ENCODE peak calls at places on chromosomes 12 and 14, in seven cellular contexts. One of them, this sample, is unnamed.

GRCh38 chr12:40559865-40560264 is 132.4 kb upstream of the CNTN1 start:
- DNase-seq in A549: no peak
- DNase-seq in body of pancreas: no peak
- DNase-seq in esophagus squamous epithelium: no peak
- DNase-seq in prostate gland: no peak
- DNase-seq in heart left ventricle: no peak
- DNase-seq in stomach: no peak
- DNase-seq in this sample: no peak

GRCh38 chr12:67650127-67650495 is 1.6 kb downstream of the DYRK2 start:
- DNase-seq in heart left ventricle: peak; percentile 65
- DNase-seq in prostate gland: peak; percentile 46
- DNase-seq in stomach: no peak
- DNase-seq in esophagus squamous epithelium: no peak
- DNase-seq in A549: no peak
- DNase-seq in body of pancreas: peak; percentile 40
- DNase-seq in this sample: no peak

GRCh38 chr14:37597538-37598084 is 2.2 kb downstream of the TTC6 start:
- DNase-seq in esophagus squamous epithelium: no peak
- DNase-seq in prostate gland: no peak
- DNase-seq in heart left ventricle: no peak
- DNase-seq in A549: peak; percentile 45
- DNase-seq in body of pancreas: peak; percentile 29
- DNase-seq in stomach: peak; percentile 69
- DNase-seq in this sample: peak; percentile 75

GRCh38 chr14:64298773-64299172 is 4.6 kb upstream of the ESR2 start:
- DNase-seq in A549: peak; percentile 19
- DNase-seq in prostate gland: no peak
- DNase-seq in body of pancreas: no peak
- DNase-seq in esophagus squamous epithelium: no peak
- DNase-seq in heart left ventricle: no peak
- DNase-seq in stomach: no peak
- DNase-seq in this sample: no peak

GRCh38 chr14:63249112-63249511 is 44.9 kb downstream of the RHOJ start:
- DNase-seq in heart left ventricle: no peak
- DNase-seq in body of pancreas: no peak
- DNase-seq in A549: no peak
- DNase-seq in stomach: no peak
- DNase-seq in esophagus squamous epithelium: no peak
- DNase-seq in prostate gland: no peak
- DNase-seq in this sample: no peak

GRCh38 chr14:106844608-106845285 is 1318.4 kb downstream of the TMEM121 start:
- DNase-seq in stomach: peak; percentile 64
- DNase-seq in A549: peak; percentile 58
- DNase-seq in body of pancreas: peak; percentile 62
- DNase-seq in esophagus squamous epithelium: no peak
- DNase-seq in heart left ventricle: peak; percentile 76
- DNase-seq in prostate gland: peak; percentile 46
- DNase-seq in this sample: peak; percentile 35

GRCh38 chr14:103543721-103544626 is 15.0 kb downstream of the TRMT61A start:
- DNase-seq in heart left ventricle: peak; percentile 66
- DNase-seq in A549: no peak
- DNase-seq in body of pancreas: no peak
- DNase-seq in esophagus squamous epithelium: no peak
- DNase-seq in stomach: no peak
- DNase-seq in prostate gland: no peak
- DNase-seq in this sample: no peak

GRCh38 chr12:76942276-76942675 is 63.5 kb upstream of the CSRP2 start:
- DNase-seq in stomach: no peak
- DNase-seq in heart left ventricle: no peak
- DNase-seq in prostate gland: no peak
- DNase-seq in A549: no peak
- DNase-seq in body of pancreas: no peak
- DNase-seq in esophagus squamous epithelium: no peak
- DNase-seq in this sample: no peak

GRCh38 chr12:64252708-64253107 is 30.6 kb upstream of the KICS2 start:
- DNase-seq in heart left ventricle: no peak
- DNase-seq in esophagus squamous epithelium: no peak
- DNase-seq in stomach: no peak
- DNase-seq in body of pancreas: no peak
- DNase-seq in A549: no peak
- DNase-seq in prostate gland: no peak
- DNase-seq in this sample: no peak

GRCh38 chr12:46892034-46892705 is 66.4 kb upstream of the SLC38A4 start:
- DNase-seq in A549: no peak
- DNase-seq in prostate gland: no peak
- DNase-seq in esophagus squamous epithelium: no peak
- DNase-seq in body of pancreas: no peak
- DNase-seq in stomach: no peak
- DNase-seq in heart left ventricle: no peak
- DNase-seq in this sample: no peak

GRCh38 chr14:22613091-22613695 is 15.1 kb downstream of the ABHD4 start:
- DNase-seq in A549: no peak
- DNase-seq in prostate gland: no peak
- DNase-seq in esophagus squamous epithelium: no peak
- DNase-seq in heart left ventricle: no peak
- DNase-seq in body of pancreas: no peak
- DNase-seq in stomach: no peak
- DNase-seq in this sample: no peak

GRCh38 chr12:9741726-9742125 is 8.8 kb upstream of the CLECL1 start:
- DNase-seq in prostate gland: no peak
- DNase-seq in esophagus squamous epithelium: no peak
- DNase-seq in body of pancreas: no peak
- DNase-seq in stomach: peak; percentile 43
- DNase-seq in A549: no peak
- DNase-seq in heart left ventricle: no peak
- DNase-seq in this sample: no peak

DNA sequence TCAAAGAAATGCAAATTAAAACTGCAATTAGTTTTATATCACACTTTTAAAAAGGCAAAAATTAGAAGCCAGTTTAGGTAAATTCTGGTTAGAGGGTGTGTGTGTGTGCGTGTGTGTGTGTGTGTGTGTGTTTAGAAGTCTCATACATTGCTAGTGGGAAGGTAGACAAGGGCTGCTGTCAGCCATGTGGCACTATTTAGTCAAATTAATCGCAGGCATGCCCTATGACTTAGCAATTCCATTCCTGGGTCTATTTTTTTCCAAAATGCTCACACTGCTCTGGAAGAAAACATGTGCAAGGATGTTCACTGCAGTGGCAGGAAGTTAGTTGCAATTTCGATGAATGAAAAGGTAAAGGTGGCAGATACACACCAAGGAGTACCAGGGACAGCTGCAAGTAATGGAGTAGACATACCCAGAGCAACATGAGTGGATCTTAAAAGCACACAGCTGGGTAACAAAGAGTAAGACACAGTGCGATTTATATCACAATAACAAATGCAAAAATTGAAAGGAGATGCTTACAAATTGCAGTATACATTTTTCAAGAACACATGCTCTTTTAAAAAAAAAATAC is 11.6 kb downstream of the CAPZA3 start:
- DNase-seq in heart left ventricle: no peak
- DNase-seq in body of pancreas: no peak
- DNase-seq in prostate gland: no peak
- DNase-seq in esophagus squamous epithelium: no peak
- DNase-seq in stomach: no peak
- DNase-seq in A549: no peak
- DNase-seq in this sample: no peak
- H3K4me1 ChIP-seq in heart left ventricle: peaks cover 20% of the 10 kb centered on the region
- H3K4me1 ChIP-seq in body of pancreas: no peaks in the 10 kb centered on the region
- H3K4me1 ChIP-seq in prostate gland: no peaks in the 10 kb centered on the region
- H3K4me1 ChIP-seq in esophagus squamous epithelium: no peaks in the 10 kb centered on the region
- H3K4me1 ChIP-seq in stomach: peaks cover 31% of the 10 kb centered on the region
- H3K4me1 ChIP-seq in A549: no peaks in the 10 kb centered on the region
- H3K4me1 ChIP-seq in this sample: no peaks in the 10 kb centered on the region

GRCh38 chr12:127809236-127809635 is 457.7 kb upstream of the TMEM132C start:
- DNase-seq in esophagus squamous epithelium: no peak
- DNase-seq in prostate gland: no peak
- DNase-seq in A549: peak; percentile 23
- DNase-seq in stomach: no peak
- DNase-seq in heart left ventricle: no peak
- DNase-seq in body of pancreas: peak; percentile 12
- DNase-seq in this sample: no peak

GRCh38 chr12:127810026-127810425 is 456.9 kb upstream of the TMEM132C start:
- DNase-seq in prostate gland: no peak
- DNase-seq in esophagus squamous epithelium: no peak
- DNase-seq in A549: no peak
- DNase-seq in heart left ventricle: no peak
- DNase-seq in body of pancreas: no peak
- DNase-seq in stomach: no peak
- DNase-seq in this sample: no peak

GRCh38 chr12:127813147-127813546 is 453.8 kb upstream of the TMEM132C start:
- DNase-seq in esophagus squamous epithelium: no peak
- DNase-seq in stomach: no peak
- DNase-seq in prostate gland: no peak
- DNase-seq in body of pancreas: no peak
- DNase-seq in A549: no peak
- DNase-seq in heart left ventricle: no peak
- DNase-seq in this sample: no peak

DNA sequence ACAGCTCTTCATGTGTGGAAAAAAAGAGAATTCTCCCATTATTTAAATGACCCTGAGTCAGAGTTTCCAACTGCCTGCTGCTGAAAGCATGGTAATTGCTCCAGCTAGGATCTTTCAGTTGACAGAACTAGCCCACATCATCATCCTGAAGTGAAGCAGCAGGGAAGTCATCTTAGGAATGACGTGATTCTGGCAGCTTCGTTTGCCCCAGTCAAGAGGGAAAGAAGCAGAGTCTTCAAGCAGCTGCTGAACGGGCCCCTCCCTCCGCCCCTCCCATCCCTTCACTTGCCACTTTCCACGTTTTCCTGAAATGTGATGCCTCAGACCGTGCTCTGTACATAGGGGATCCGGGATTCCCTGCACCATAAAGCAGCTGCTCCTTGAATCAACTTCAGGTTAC is 455.0 kb upstream of the TMEM132C start:
- DNase-seq in heart left ventricle: peak; percentile 64
- DNase-seq in A549: no peak
- DNase-seq in stomach: no peak
- DNase-seq in prostate gland: no peak
- DNase-seq in esophagus squamous epithelium: no peak
- DNase-seq in body of pancreas: no peak
- DNase-seq in this sample: no peak
- H3K27ac ChIP-seq in heart left ventricle: no peak overlapping the region
- H3K27ac ChIP-seq in A549: no peak overlapping the region
- H3K27ac ChIP-seq in stomach: no peak overlapping the region
- H3K27ac ChIP-seq in prostate gland: no peak overlapping the region
- H3K27ac ChIP-seq in esophagus squamous epithelium: no peak overlapping the region
- H3K27ac ChIP-seq in body of pancreas: no peak overlapping the region
- H3K27ac ChIP-seq in this sample: no peak overlapping the region

GRCh38 chr12:116277393-116278258 is at the start of gene MED13L:
- DNase-seq in prostate gland: peak; percentile 87
- DNase-seq in heart left ventricle: peak; percentile 93
- DNase-seq in body of pancreas: peak; percentile 90
- DNase-seq in stomach: peak; percentile 91
- DNase-seq in esophagus squamous epithelium: peak; percentile 52
- DNase-seq in A549: peak; percentile 91
- DNase-seq in this sample: peak; percentile 88
- TF ChIP-seq POLR2A in prostate gland: peak; percentile 31
- TF ChIP-seq POLR2A in heart left ventricle: peak; percentile 38
- TF ChIP-seq POLR2A in body of pancreas: peak; percentile 39
- TF ChIP-seq POLR2A in stomach: no peak
- TF ChIP-seq POLR2A in esophagus squamous epithelium: no peak
- TF ChIP-seq POLR2A in A549: peak; percentile 56
- TF ChIP-seq POLR2A in this sample: no peak

DNA sequence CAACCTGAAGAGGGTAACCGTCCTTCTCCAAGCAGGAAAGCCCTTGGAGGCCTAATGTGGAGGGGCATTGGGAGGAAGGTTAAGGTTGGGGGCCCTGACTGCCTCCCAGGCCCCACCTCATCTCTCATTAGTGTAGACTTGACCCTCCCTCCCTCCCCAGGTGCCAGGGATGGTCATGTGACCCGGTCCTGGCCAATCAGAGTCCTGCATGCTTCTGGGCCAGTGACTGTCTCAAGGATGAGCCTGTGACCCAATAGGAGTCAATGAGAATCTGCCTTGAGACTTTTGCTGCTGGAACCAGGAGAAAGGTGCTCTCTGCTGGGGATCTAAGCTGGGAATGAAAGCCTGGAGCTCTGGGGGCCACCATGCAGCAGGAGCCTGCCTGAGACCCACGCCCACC is 70.8 kb downstream of the NCOR2 start:
- DNase-seq in body of pancreas: no peak
- DNase-seq in esophagus squamous epithelium: no peak
- DNase-seq in A549: peak; percentile 48
- DNase-seq in prostate gland: no peak
- DNase-seq in heart left ventricle: no peak
- DNase-seq in stomach: no peak
- DNase-seq in this sample: no peak
- H3K4me1 ChIP-seq in body of pancreas: peaks cover 57% of the 10 kb centered on the region
- H3K4me1 ChIP-seq in esophagus squamous epithelium: peaks cover 29% of the 10 kb centered on the region
- H3K4me1 ChIP-seq in A549: peaks cover 23% of the 10 kb centered on the region
- H3K4me1 ChIP-seq in prostate gland: peaks cover 28% of the 10 kb centered on the region
- H3K4me1 ChIP-seq in heart left ventricle: peaks cover 86% of the 10 kb centered on the region
- H3K4me1 ChIP-seq in stomach: peaks cover 56% of the 10 kb centered on the region
- H3K4me1 ChIP-seq in this sample: peaks cover 36% of the 10 kb centered on the region

GRCh38 chr14:32206552-32206951 is 3.5 kb upstream of the RNU6-8 start:
- DNase-seq in heart left ventricle: no peak
- DNase-seq in body of pancreas: no peak
- DNase-seq in esophagus squamous epithelium: no peak
- DNase-seq in A549: no peak
- DNase-seq in stomach: no peak
- DNase-seq in prostate gland: no peak
- DNase-seq in this sample: no peak
- H3K27ac ChIP-seq in heart left ventricle: no peak overlapping the region
- H3K27ac ChIP-seq in body of pancreas: no peak overlapping the region
- H3K27ac ChIP-seq in esophagus squamous epithelium: no peak overlapping the region
- H3K27ac ChIP-seq in A549: no peak overlapping the region
- H3K27ac ChIP-seq in stomach: no peak overlapping the region
- H3K27ac ChIP-seq in prostate gland: no peak overlapping the region
- H3K27ac ChIP-seq in this sample: no peak overlapping the region

GRCh38 chr12:132484891-132485441 is 5.0 kb upstream of the FBRSL1 start:
- DNase-seq in heart left ventricle: no peak
- DNase-seq in stomach: no peak
- DNase-seq in prostate gland: no peak
- DNase-seq in A549: no peak
- DNase-seq in esophagus squamous epithelium: no peak
- DNase-seq in body of pancreas: no peak
- DNase-seq in this sample: no peak
- TF ChIP-seq POLR2A in heart left ventricle: no peak
- TF ChIP-seq POLR2A in stomach: no peak
- TF ChIP-seq POLR2A in prostate gland: no peak
- TF ChIP-seq POLR2A in A549: no peak
- TF ChIP-seq POLR2A in esophagus squamous epithelium: no peak
- TF ChIP-seq POLR2A in body of pancreas: no peak
- TF ChIP-seq POLR2A in this sample: no peak

GRCh38 chr12:88562846-88563582 is 17.3 kb downstream of the KITLG start:
- DNase-seq in prostate gland: no peak
- DNase-seq in A549: no peak
- DNase-seq in stomach: no peak
- DNase-seq in esophagus squamous epithelium: no peak
- DNase-seq in body of pancreas: no peak
- DNase-seq in heart left ventricle: no peak
- DNase-seq in this sample: no peak
- H3K4me1 ChIP-seq in prostate gland: no peaks in the 10 kb centered on the region
- H3K4me1 ChIP-seq in A549: peaks cover 18% of the 10 kb centered on the region
- H3K4me1 ChIP-seq in stomach: peaks cover 80% of the 10 kb centered on the region
- H3K4me1 ChIP-seq in esophagus squamous epithelium: no peaks in the 10 kb centered on the region
- H3K4me1 ChIP-seq in body of pancreas: peaks cover 10% of the 10 kb centered on the region
- H3K4me1 ChIP-seq in heart left ventricle: no peaks in the 10 kb centered on the region
- H3K4me1 ChIP-seq in this sample: no peaks in the 10 kb centered on the region

GRCh38 chr14:71181215-71182003 is 274.1 kb downstream of the PCNX1 start:
- DNase-seq in heart left ventricle: no peak
- DNase-seq in prostate gland: no peak
- DNase-seq in body of pancreas: no peak
- DNase-seq in A549: peak; percentile 7
- DNase-seq in stomach: no peak
- DNase-seq in esophagus squamous epithelium: no peak
- DNase-seq in this sample: no peak
- H3K27ac ChIP-seq in heart left ventricle: no peak overlapping the region
- H3K27ac ChIP-seq in prostate gland: no peak overlapping the region
- H3K27ac ChIP-seq in body of pancreas: no peak overlapping the region
- H3K27ac ChIP-seq in A549: no peak overlapping the region
- H3K27ac ChIP-seq in stomach: no peak overlapping the region
- H3K27ac ChIP-seq in esophagus squamous epithelium: no peak overlapping the region
- H3K27ac ChIP-seq in this sample: no peak overlapping the region

GRCh38 chr12:6461401-6462233 is 8.9 kb downstream of the VAMP1 start:
- DNase-seq in A549: no peak
- DNase-seq in body of pancreas: no peak
- DNase-seq in heart left ventricle: peak; percentile 68
- DNase-seq in esophagus squamous epithelium: peak; percentile 65
- DNase-seq in stomach: peak; percentile 62
- DNase-seq in prostate gland: peak; percentile 24
- DNase-seq in this sample: peak; percentile 59
- TF ChIP-seq POLR2A in A549: no peak
- TF ChIP-seq POLR2A in body of pancreas: no peak
- TF ChIP-seq POLR2A in heart left ventricle: no peak
- TF ChIP-seq POLR2A in esophagus squamous epithelium: no peak
- TF ChIP-seq POLR2A in stomach: no peak
- TF ChIP-seq POLR2A in prostate gland: no peak
- TF ChIP-seq POLR2A in this sample: no peak

This sample was measured in breast epithelium.